ENCODE peak calls at places on chromosomes 7 and 10, in ten cellular contexts. Q, U, M, W, V, F, J, L, P and A are unnamed samples.

GRCh38 chr7:72321081-72321480 is 91.1 kb downstream of the CALN1 start:
- DNase-seq in Q (no peak), U (no peak), M (no peak), W (no peak), V (no peak), F (no peak), J (no peak), L (no peak), P (no peak), A (no peak)

GRCh38 chr10:13613519-13613918 is 26.8 kb downstream of the PRPF18 start:
- DNase-seq in Q (no peak), U (peak; percentile 20), M (no peak), W (peak; percentile 13), V (no peak), F (peak; percentile 63), J (no peak), L (no peak), P (no peak), A (no peak)

GRCh38 chr7:130880668-130881067 is 146.7 kb upstream of the KLF14 start:
- DNase-seq in Q (no peak), U (no peak), M (no peak), W (no peak), V (no peak), F (no peak), J (no peak), L (no peak), P (no peak), A (no peak)

GRCh38 chr7:149866817-149867447 is 6.8 kb upstream of the ATP6V0E2 start:
- DNase-seq in Q (no peak), U (no peak), M (no peak), W (no peak), V (peak; percentile 81), F (peak; percentile 46), J (no peak), L (peak; percentile 31), P (no peak), A (no peak)

GRCh38 chr7:47611045-47611511 is 29.2 kb upstream of the TNS3 start:
- DNase-seq in Q (no peak), U (no peak), M (no peak), W (no peak), V (no peak), F (no peak), J (no peak), L (peak; percentile 88), P (no peak), A (no peak)

GRCh38 chr7:77542399-77542798 is 5.3 kb downstream of the PTPN12 start:
- DNase-seq in Q (no peak), U (no peak), M (no peak), W (no peak), V (no peak), F (no peak), J (no peak), L (no peak), P (no peak), A (no peak)

GRCh38 chr7:134910968-134911367 is 75.3 kb upstream of the AGBL3 start:
- DNase-seq in Q (no peak), U (no peak), M (no peak), W (no peak), V (no peak), F (no peak), J (no peak), L (no peak), P (no peak), A (no peak)

GRCh38 chr7:70044064-70044463 is 445.8 kb downstream of the AUTS2 start:
- DNase-seq in Q (no peak), U (peak; percentile 43), M (no peak), W (no peak), V (no peak), F (no peak), J (no peak), L (peak; percentile 10), P (no peak), A (no peak)

GRCh38 chr7:22831602-22832001 is 9.0 kb upstream of the TOMM7 start:
- DNase-seq in Q (no peak), U (no peak), M (no peak), W (no peak), V (no peak), F (no peak), J (no peak), L (no peak), P (no peak), A (no peak)

GRCh38 chr7:2009541-2010001 is 223.2 kb downstream of the MAD1L1 start:
- DNase-seq in Q (no peak), U (no peak), M (no peak), W (no peak), V (no peak), F (no peak), J (no peak), L (no peak), P (no peak), A (peak; percentile 21)

GRCh38 chr10:7405637-7406036 is 5.2 kb downstream of the SFMBT2 start:
- DNase-seq in Q (no peak), U (no peak), M (no peak), W (no peak), V (no peak), F (no peak), J (no peak), L (no peak), P (no peak), A (no peak)

GRCh38 chr10:47190301-47190700 is 109.7 kb upstream of the GDF10 start:
- DNase-seq in Q (no peak), U (no peak), M (no peak), W (no peak), V (no peak), F (no peak), J (no peak), L (no peak), P (no peak), A (no peak)
- H3K4me3 ChIP-seq in Q (no peak overlapping the region), U (no peak overlapping the region), M (no peak overlapping the region), W (no peak overlapping the region), V (no peak overlapping the region), F (no peak overlapping the region), J (no peak overlapping the region), L (no peak overlapping the region), P (no peak overlapping the region), A (no peak overlapping the region)

GRCh38 chr10:759898-760477 is 70.5 kb upstream of the DIP2C start:
- DNase-seq in Q (no peak), U (no peak), M (no peak), W (no peak), V (peak; percentile 66), F (no peak), J (no peak), L (no peak), P (no peak), A (no peak)

GRCh38 chr10:754914-755313 is 65.4 kb upstream of the DIP2C start:
- DNase-seq in Q (no peak), U (no peak), M (no peak), W (no peak), V (no peak), F (no peak), J (no peak), L (no peak), P (no peak), A (no peak)

GRCh38 chr10:761376-761775 is 71.9 kb upstream of the DIP2C start:
- DNase-seq in Q (no peak), U (no peak), M (no peak), W (no peak), V (no peak), F (no peak), J (no peak), L (no peak), P (no peak), A (no peak)

DNA sequence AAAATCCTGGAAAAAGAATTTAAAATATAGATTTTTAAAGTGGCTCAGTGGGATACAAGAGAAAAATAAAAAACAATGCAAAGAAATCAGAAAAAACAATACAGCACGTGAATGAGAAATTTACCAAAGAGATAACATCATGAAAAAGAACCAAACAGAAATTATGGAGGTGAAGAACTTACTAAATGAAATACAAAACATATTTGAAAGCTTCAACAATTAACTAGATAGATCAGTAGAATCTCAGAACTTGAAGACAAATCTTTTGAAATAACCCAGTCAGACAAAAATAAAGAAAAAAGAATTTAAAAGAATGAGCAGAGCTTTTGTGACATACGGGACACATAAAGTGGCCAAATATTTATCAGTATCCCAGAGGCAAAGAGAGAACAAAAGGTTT is 71.2 kb upstream of the DIP2C start:
- DNase-seq in Q (no peak), U (no peak), M (no peak), W (no peak), V (no peak), F (no peak), J (no peak), L (no peak), P (no peak), A (no peak)
- H3K4me3 ChIP-seq in Q (no peak overlapping the region), U (no peak overlapping the region), M (no peak overlapping the region), W (no peak overlapping the region), V (no peak overlapping the region), F (no peak overlapping the region), J (no peak overlapping the region), L (no peak overlapping the region), P (no peak overlapping the region), A (no peak overlapping the region)

GRCh38 chr7:106348231-106348630 is 63.4 kb upstream of the NAMPT start:
- DNase-seq in Q (no peak), U (no peak), M (no peak), W (no peak), V (no peak), F (no peak), J (no peak), L (no peak), P (no peak), A (no peak)

GRCh38 chr7:106346678-106347217 is 62.0 kb upstream of the NAMPT start:
- DNase-seq in Q (peak; percentile 79), U (no peak), M (no peak), W (peak; percentile 21), V (no peak), F (peak; percentile 94), J (peak; percentile 44), L (peak; percentile 31), P (peak; percentile 50), A (peak; percentile 78)

GRCh38 chr7:106345421-106346166 is 60.8 kb upstream of the NAMPT start:
- DNase-seq in Q (no peak), U (no peak), M (no peak), W (no peak), V (no peak), F (peak; percentile 59), J (no peak), L (no peak), P (peak; percentile 15), A (no peak)

GRCh38 chr7:106346167-106346677 is 61.4 kb upstream of the NAMPT start:
- DNase-seq in Q (no peak), U (no peak), M (no peak), W (no peak), V (no peak), F (no peak), J (no peak), L (no peak), P (no peak), A (no peak)

GRCh38 chr7:106347229-106347833 is 62.5 kb upstream of the NAMPT start:
- DNase-seq in Q (no peak), U (no peak), M (no peak), W (no peak), V (no peak), F (no peak), J (no peak), L (no peak), P (no peak), A (no peak)
- H3K4me3 ChIP-seq in Q (no peak overlapping the region), U (no peak overlapping the region), M (no peak overlapping the region), W (no peak overlapping the region), V (no peak overlapping the region), F (no peak overlapping the region), J (no peak overlapping the region), L (no peak overlapping the region), P (peak overlapping the region; percentile 57), A (no peak overlapping the region)

GRCh38 chr10:43585981-43586738 is 11.7 kb upstream of the ZNF239 start:
- DNase-seq in Q (no peak), U (no peak), M (no peak), W (no peak), V (no peak), F (no peak), J (no peak), L (no peak), P (no peak), A (no peak)
- H3K4me3 ChIP-seq in Q (no peak overlapping the region), U (no peak overlapping the region), M (no peak overlapping the region), W (no peak overlapping the region), V (no peak overlapping the region), F (no peak overlapping the region), J (no peak overlapping the region), L (no peak overlapping the region), P (no peak overlapping the region), A (no peak overlapping the region)